ENCODE peak calls at places on chromosomes 16 and 17, in seven cellular contexts. Q is psoas muscle, E is left ventricle myocardium inferior, F is cardiac muscle cell, B is prostate gland, U is body of pancreas, X is uterus. W is an unnamed sample. For H3K4me1, the result is how much of the 10 kb centered on the place peaks cover.

GRCh38 chr16:51759329-51759728 is 608.3 kb upstream of the SALL1 start:
- DNase-seq in X (no peak), E (no peak), Q (no peak), F (peak), B (no peak), U (no peak), W (no peak)

GRCh38 chr17:46157443-46158107 is 35.7 kb downstream of the KANSL1 start:
- DNase-seq in X (no peak), E (no peak), F (no peak), B (no peak), U (no peak), Q (no peak), W (no peak)

GRCh38 chr17:47776330-47777197 is 43.5 kb downstream of the TBX21 start:
- DNase-seq in B (no peak), F (peak), U (peak), Q (no peak), X (no peak), E (no peak), W (peak)

GRCh38 chr16:30186782-30187555 is 3.6 kb downstream of the CORO1A start:
- DNase-seq in X (peak), B (peak), E (peak), U (peak), Q (peak), F (peak), W (peak)

GRCh38 chr16:83951544-83951943 is 1.5 kb upstream of the OSGIN1 start:
- DNase-seq in Q (no peak), E (no peak), F (no peak), B (no peak), X (no peak), U (no peak), W (no peak)

GRCh38 chr17:63436523-63437110 is 9.5 kb downstream of the CYB561 start:
- DNase-seq in E (no peak), B (no peak), Q (peak), F (no peak), X (no peak), U (peak), W (no peak)

GRCh38 chr16:89598199-89598598 is 15.2 kb upstream of the DPEP1 start:
- DNase-seq in E (no peak), X (no peak), Q (no peak), B (no peak), F (peak), U (no peak), W (no peak)

GRCh38 chr16:81668243-81669097 is 110.6 kb upstream of the PLCG2 start:
- DNase-seq in B (no peak), Q (no peak), U (no peak), F (peak), E (no peak), X (no peak), W (no peak)

GRCh38 chr17:7060165-7060890 is 16.4 kb upstream of the SLC16A11 start:
- DNase-seq in Q (no peak), E (no peak), F (no peak), B (no peak), X (no peak), U (no peak), W (no peak)

GRCh38 chr17:3535253-3535995 is 22.2 kb downstream of the TRPV3 start:
- DNase-seq in Q (peak), E (peak), B (no peak), X (peak), F (peak), U (peak), W (peak)

GRCh38 chr17:3222505-3222904 is 15.0 kb downstream of the OR1A1 start:
- DNase-seq in E (no peak), U (no peak), X (no peak), B (no peak), Q (no peak), F (no peak), W (no peak)

GRCh38 chr17:32445075-32445427 is 741 bp downstream of the PSMD11 start:
- DNase-seq in U (peak), Q (peak), E (no peak), B (peak), X (no peak), F (peak), W (peak)

GRCh38 chr16:57472665-57473060 is 10.2 kb downstream of the POLR2C start:
- DNase-seq in U (no peak), X (no peak), E (no peak), Q (no peak), B (no peak), F (peak), W (no peak)

GRCh38 chr17:40218006-40218739 is 931 bp upstream of the WIPF2 start:
- DNase-seq in Q (no peak), F (no peak), E (no peak), U (no peak), B (no peak), X (no peak), W (no peak)

GRCh38 chr16:86129541-86129940 is 230.6 kb downstream of the IRF8 start:
- DNase-seq in X (no peak), E (no peak), B (no peak), U (no peak), F (no peak), Q (no peak), W (no peak)

GRCh38 chr17:58344047-58344790 is 7.8 kb downstream of the SUPT4H1 start:
- DNase-seq in B (no peak), F (no peak), Q (no peak), X (no peak), U (no peak), E (no peak), W (peak)

GRCh38 chr16:31134625-31135534 is 647 bp downstream of the PRSS8 start:
- DNase-seq in Q (no peak), X (no peak), U (peak), E (no peak), B (peak), F (peak), W (no peak)

GRCh38 chr17:45087496-45087975 is 26.4 kb downstream of the NMT1 start:
- DNase-seq in Q (peak), E (no peak), X (no peak), F (no peak), U (no peak), B (peak), W (no peak)

GRCh38 chr16:68921654-68922053 is 78.3 kb downstream of the TANGO6 start:
- DNase-seq in X (no peak), E (no peak), Q (no peak), B (no peak), F (no peak), U (peak), W (no peak)

GRCh38 chr17:75619506-75620431 is 13.5 kb upstream of the SMIM5 start:
- DNase-seq in X (no peak), F (peak), E (peak), B (no peak), U (peak), Q (no peak), W (no peak)

GRCh38 chr17:7380321-7380720 is 568 bp upstream of the TNK1 start:
- DNase-seq in X (no peak), U (peak), B (peak), F (no peak), Q (peak), E (peak), W (peak)

GRCh38 chr17:7042507-7043194 is 1.2 kb downstream of the SLC16A11 start:
- DNase-seq in Q (no peak), F (no peak), E (no peak), B (no peak), U (no peak), X (no peak), W (no peak)

GRCh38 chr17:57567278-57567677 is 177.8 kb downstream of the CCDC182 start:
- DNase-seq in X (no peak), B (no peak), E (peak), Q (no peak), U (no peak), F (no peak), W (no peak)

GRCh38 chr17:29622337-29623282 is at the start of gene CORO6:
- DNase-seq in U (peak), B (no peak), Q (peak), E (peak), F (peak), X (peak), W (peak)

GRCh38 chr16:72924918-72925630 is 122.9 kb downstream of the ZFHX3 start:
- DNase-seq in Q (no peak), B (peak), X (no peak), E (no peak), U (peak), F (no peak), W (no peak)

GRCh38 chr17:312476-313148 is 40.0 kb downstream of the RPH3AL start:
- DNase-seq in X (no peak), B (no peak), E (no peak), F (no peak), U (peak), Q (peak), W (no peak)

GRCh38 chr17:51814521-51814920 is 344.0 kb downstream of the CA10 start:
- DNase-seq in U (peak), E (no peak), F (no peak), Q (no peak), B (peak), X (no peak), W (no peak)

DNA sequence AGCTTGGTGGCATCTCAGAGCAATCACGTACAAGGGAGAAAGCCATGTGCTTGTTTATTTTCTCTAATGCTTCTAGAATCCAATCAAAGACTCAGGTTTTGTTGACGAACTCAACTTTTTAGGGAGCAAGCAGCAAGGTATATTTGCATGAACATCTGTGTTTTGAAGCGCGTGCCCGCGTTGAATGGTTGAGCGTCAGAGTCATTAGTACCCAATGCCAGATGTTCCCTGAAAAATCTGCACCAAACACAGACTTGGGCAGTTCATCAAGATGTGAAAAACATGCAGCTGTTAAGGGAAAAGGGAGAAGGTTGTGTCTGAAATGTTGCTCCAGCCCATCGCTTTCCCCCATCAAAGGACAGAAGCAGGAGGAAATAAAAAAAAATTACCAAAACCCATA is 170.4 kb downstream of the SNX29 start:
- DNase-seq in B (no peak), X (no peak), E (no peak), Q (no peak), F (no peak), U (no peak), W (no peak)
- H3K4me1 ChIP-seq in B (under half), X (under half), E (under half), Q (under half), F (under half), U (under half), W (under half)

DNA sequence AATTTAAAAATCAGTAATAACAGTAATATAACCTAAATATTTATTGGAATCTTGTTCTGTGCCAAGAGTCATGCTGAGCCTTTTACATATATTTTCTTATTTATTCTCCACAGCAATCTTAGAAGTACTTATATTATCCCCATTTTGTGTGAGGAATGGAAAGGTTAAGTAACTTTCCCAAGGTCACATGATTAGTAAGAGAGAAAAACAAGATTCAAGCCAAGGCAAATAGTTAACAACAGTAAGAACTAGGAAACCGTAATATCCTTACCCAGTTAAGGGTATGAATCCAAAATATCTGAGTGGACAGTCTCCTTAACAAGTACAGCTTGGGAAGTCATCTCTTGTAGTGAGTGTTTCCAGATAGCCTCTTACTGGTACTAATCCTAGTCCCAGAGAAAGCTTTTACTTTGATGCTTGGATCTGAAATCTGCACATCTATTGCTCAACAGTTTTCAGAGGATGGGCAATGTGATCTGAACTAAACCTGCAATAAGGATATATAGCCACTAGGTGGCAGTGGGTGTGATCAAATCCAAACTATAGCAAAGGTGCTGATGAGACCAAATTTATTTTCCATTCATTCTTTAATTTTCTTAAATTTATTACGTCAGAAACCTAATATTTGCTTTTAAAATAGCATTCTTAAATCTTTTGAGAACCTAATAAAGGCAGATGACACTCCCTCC is 23.3 kb downstream of the SHISA6 start:
- DNase-seq in F (no peak), E (no peak), U (no peak), B (no peak), X (no peak), Q (no peak), W (no peak)
- TF ChIP-seq CTCF in F (no peak), E (no peak), U (peak), B (no peak), X (no peak), Q (peak), W (no peak)

DNA sequence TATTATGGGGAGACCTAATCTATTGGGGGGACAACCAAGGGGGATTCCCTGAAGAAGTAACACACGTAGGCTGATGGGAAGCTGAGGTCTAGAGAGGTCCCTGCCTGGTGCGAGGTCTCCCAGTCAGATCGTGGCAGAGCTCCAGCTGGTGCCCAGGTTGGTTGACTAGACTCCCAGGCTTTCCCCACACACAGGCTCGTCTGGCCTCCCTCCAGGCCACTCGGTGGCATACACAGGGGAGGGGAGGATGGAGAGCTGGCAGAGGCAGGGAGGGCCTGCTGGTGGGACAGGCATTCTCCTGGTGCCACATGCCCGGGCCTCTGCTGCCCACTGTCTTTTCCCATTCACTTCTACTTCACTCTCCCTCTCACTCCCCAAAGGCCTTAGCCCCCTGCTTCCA is 8.5 kb upstream of the SOCS3 start:
- DNase-seq in B (no peak), Q (no peak), U (peak), E (no peak), F (no peak), X (no peak), W (no peak)
- H3K4me1 ChIP-seq in B (under half), Q (under half), U (under half), E (under half), F (under half), X (under half), W (under half)

GRCh38 chr17:76681222-76682137 is 29.3 kb downstream of the MXRA7 start:
- DNase-seq in U (peak), B (peak), X (peak), F (peak), Q (peak), E (peak), W (peak)
- TF ChIP-seq CTCF in U (peak), B (peak), X (peak), F (peak), Q (peak), E (peak), W (peak)

GRCh38 chr16:49834496-49835009 is 21.4 kb downstream of the ZNF423 start:
- DNase-seq in X (peak), Q (peak), E (peak), F (peak), U (peak), B (no peak), W (peak)
- H3K4me1 ChIP-seq in X (under half), Q (half or more), E (half or more), F (under half), U (under half), B (under half), W (under half)

DNA sequence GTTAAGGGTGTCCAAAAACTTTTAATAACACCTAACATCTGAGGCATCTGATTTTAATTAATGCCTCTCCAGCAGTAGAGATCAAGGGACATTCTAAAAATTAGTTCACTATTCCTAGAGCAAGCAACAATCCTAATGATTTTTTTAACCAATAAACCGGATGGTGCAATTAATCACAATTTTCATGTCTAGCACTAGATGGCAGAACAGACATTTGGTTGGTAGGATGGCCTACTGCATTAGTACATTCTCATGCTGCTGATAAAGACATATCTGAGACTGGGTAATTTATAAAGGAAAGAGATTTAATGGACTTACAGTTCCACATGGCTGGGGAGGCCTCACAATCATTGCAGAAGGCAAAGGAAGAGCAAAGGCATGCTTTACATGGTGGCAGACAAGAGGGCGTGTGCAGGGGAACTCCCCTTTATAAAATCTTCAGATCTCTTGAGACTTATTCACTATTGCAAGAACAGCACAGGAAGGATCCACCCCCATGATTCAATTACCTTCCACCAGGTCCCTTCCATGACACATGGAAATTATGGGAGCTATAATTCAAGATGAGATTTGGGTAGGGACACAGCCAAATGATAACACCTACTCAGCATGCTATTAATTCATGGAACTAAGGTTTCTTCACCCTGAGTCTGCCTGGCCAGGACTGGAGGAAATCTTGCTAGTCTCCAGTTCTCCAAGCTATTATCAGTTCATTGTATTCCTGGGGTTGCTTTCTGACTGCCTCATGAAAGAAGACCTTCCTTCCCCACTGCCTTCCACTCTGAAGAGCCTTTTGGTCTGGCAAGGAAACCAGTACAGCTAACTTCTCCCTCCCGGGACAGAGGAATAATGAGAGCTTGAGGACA is 24.8 kb downstream of the HS3ST3A1 start:
- DNase-seq in E (no peak), F (no peak), B (no peak), X (no peak), Q (no peak), U (no peak), W (no peak)
- TF ChIP-seq CTCF in E (no peak), F (peak), B (no peak), X (no peak), Q (no peak), U (no peak), W (no peak)

GRCh38 chr17:79930077-79930785 is 91.0 kb upstream of the CBX4 start:
- DNase-seq in X (no peak), B (no peak), F (no peak), Q (no peak), U (no peak), E (no peak), W (no peak)

GRCh38 chr17:79929257-79930076 is 90.2 kb upstream of the CBX4 start:
- DNase-seq in X (no peak), F (no peak), B (no peak), E (no peak), Q (no peak), U (no peak), W (no peak)

GRCh38 chr17:79927136-79927661 is 88.0 kb upstream of the CBX4 start:
- DNase-seq in E (no peak), F (no peak), X (no peak), Q (no peak), U (no peak), B (no peak), W (no peak)

GRCh38 chr17:79927688-79928501 is 88.7 kb upstream of the CBX4 start:
- DNase-seq in Q (no peak), B (no peak), X (no peak), U (no peak), F (no peak), E (no peak), W (no peak)

GRCh38 chr17:79928502-79929256 is 89.4 kb upstream of the CBX4 start:
- DNase-seq in X (no peak), Q (no peak), E (no peak), B (no peak), U (no peak), F (no peak), W (no peak)
- H3K4me1 ChIP-seq in X (under half), Q (under half), E (under half), B (under half), U (half or more), F (under half), W (under half)

GRCh38 chr17:50203086-50203485 is 1.7 kb upstream of the COL1A1 start:
- DNase-seq in U (no peak), F (no peak), E (no peak), Q (no peak), X (peak), B (no peak), W (no peak)
- TF ChIP-seq CTCF in U (no peak), F (no peak), E (no peak), Q (no peak), X (no peak), B (no peak), W (no peak)

W was measured in adrenal gland.